ENCODE peak calls at places on chromosomes 5 and 9, in eight cellular contexts. J is Right ventricle myocardium superior; T is MCF 10A; E is COR-L47; W is NCI-H446; L is naive thymus-derived CD8-positive, alpha-beta T cell; H is EL; I is colonic mucosa. X is an unnamed sample.

GRCh38 chr5:59731829-59732228 is 161.7 kb downstream of the PDE4D start:
- DNase-seq in J (no peak), I (no peak), H (no peak), L (no peak), E (no peak), W (no peak), T (no peak), X (no peak)

GRCh38 chr9:116191757-116192415 is 38.3 kb downstream of the PAPPA start:
- DNase-seq in E (no peak), L (no peak), W (no peak), J (no peak), H (no peak), I (no peak), T (no peak), X (peak)

GRCh38 chr9:127291379-127291778 is 26.8 kb downstream of the GARNL3 start:
- DNase-seq in H (no peak), T (no peak), I (no peak), J (no peak), L (no peak), W (no peak), E (no peak), X (no peak)

GRCh38 chr9:128275198-128276007 is at the start of gene GOLGA2:
- DNase-seq in T (no peak), I (peak), E (no peak), W (no peak), J (no peak), L (no peak), H (peak), X (peak)

GRCh38 chr9:110850401-110851135 is 182.0 kb downstream of the MUSK start:
- DNase-seq in W (no peak), E (no peak), I (no peak), J (no peak), T (no peak), H (peak), L (no peak), X (no peak)

GRCh38 chr5:94928891-94929290 is 310.4 kb downstream of the SLF1 start:
- DNase-seq in L (no peak), J (no peak), W (no peak), H (peak), I (no peak), E (no peak), T (peak), X (peak)

GRCh38 chr5:77774981-77775772 is 962 bp downstream of the TBCA start:
- DNase-seq in T (no peak), J (no peak), E (no peak), W (no peak), L (no peak), H (no peak), I (no peak), X (peak)

GRCh38 chr9:26727471-26727870 is 165.1 kb downstream of the CAAP1 start:
- DNase-seq in W (no peak), E (no peak), J (no peak), H (no peak), I (no peak), T (no peak), L (no peak), X (no peak)

GRCh38 chr9:70367305-70367930 is 47.0 kb downstream of the KLF9 start:
- DNase-seq in I (no peak), E (no peak), J (no peak), H (no peak), L (no peak), W (no peak), T (no peak), X (no peak)

GRCh38 chr5:82365744-82366228 is 87.6 kb upstream of the RPS23 start:
- DNase-seq in T (peak), J (no peak), L (no peak), H (peak), E (no peak), I (no peak), W (no peak), X (peak)

GRCh38 chr5:97434021-97434420 is 251.0 kb upstream of the RIOK2 start:
- DNase-seq in J (no peak), L (no peak), E (no peak), H (no peak), I (no peak), W (no peak), T (no peak), X (no peak)

GRCh38 chr5:38853753-38854470 is 8.1 kb downstream of the OSMR start:
- DNase-seq in J (no peak), H (peak), I (no peak), L (no peak), E (no peak), W (no peak), T (peak), X (peak)

GRCh38 chr5:9726931-9727330 is 96.8 kb upstream of the TAS2R1 start:
- DNase-seq in J (no peak), L (no peak), W (no peak), H (no peak), T (no peak), I (no peak), E (no peak), X (no peak)

GRCh38 chr9:72960446-72960845 is 7.6 kb upstream of the ALDH1A1 start:
- DNase-seq in J (no peak), T (peak), I (no peak), H (no peak), W (no peak), L (no peak), E (no peak), X (no peak)

GRCh38 chr5:55303238-55303690 is 4.2 kb downstream of the DHX29 start:
- DNase-seq in I (peak), L (no peak), E (no peak), W (no peak), T (peak), H (peak), J (no peak), X (peak)

GRCh38 chr5:76615759-76616158 is 7.4 kb downstream of the F2RL2 start:
- DNase-seq in E (no peak), I (no peak), W (no peak), T (no peak), L (no peak), H (peak), J (no peak), X (peak)

GRCh38 chr9:21974542-21975409 is 19.4 kb downstream of the CDKN2A start:
- DNase-seq in E (peak), W (peak), H (peak), I (no peak), J (peak), T (no peak), L (peak), X (peak)

GRCh38 chr5:5203441-5203840 is 63.3 kb downstream of the ADAMTS16 start:
- DNase-seq in T (no peak), L (no peak), H (no peak), E (no peak), J (no peak), I (no peak), W (no peak), X (no peak)

GRCh38 chr5:93281980-93282772 is 298.8 kb downstream of the NR2F1-AS1 start:
- DNase-seq in J (peak), E (no peak), I (no peak), T (no peak), H (no peak), L (no peak), W (no peak), X (no peak)

GRCh38 chr5:78514427-78515345 is 133.9 kb downstream of the LHFPL2 start:
- DNase-seq in T (peak), H (no peak), E (no peak), I (no peak), J (no peak), W (no peak), L (no peak), X (no peak)

GRCh38 chr9:104177003-104177611 is 83.0 kb downstream of the SMC2 start:
- DNase-seq in I (no peak), T (peak), E (peak), H (peak), W (no peak), L (no peak), J (no peak), X (peak)

GRCh38 chr9:127018935-127019334 is 103.5 kb downstream of the ANGPTL2 start:
- DNase-seq in E (no peak), J (no peak), L (no peak), T (peak), H (no peak), W (no peak), I (no peak), X (no peak)

GRCh38 chr9:89869774-89870173 is 265.0 kb downstream of the GADD45G start:
- DNase-seq in L (no peak), J (no peak), W (no peak), I (no peak), H (no peak), E (no peak), T (no peak), X (no peak)

GRCh38 chr9:35945341-35946018 is 12.5 kb downstream of the OR2S2 start:
- DNase-seq in L (peak), T (peak), E (peak), I (peak), H (peak), J (peak), W (peak), X (peak)

GRCh38 chr5:78972654-78973428 is 12.3 kb downstream of the ARSB start:
- DNase-seq in T (no peak), J (peak), L (no peak), W (peak), I (peak), H (peak), E (peak), X (no peak)

GRCh38 chr5:175894805-175895204 is 23.4 kb downstream of the CPLX2 start:
- DNase-seq in T (no peak), L (no peak), I (no peak), E (peak), W (no peak), J (no peak), H (no peak), X (no peak)

GRCh38 chr5:79691007-79691406 is 1.4 kb downstream of the CMYA5 start:
- DNase-seq in W (no peak), E (no peak), T (no peak), H (no peak), L (no peak), J (no peak), I (no peak), X (no peak)

GRCh38 chr9:128001411-128002298 is 20.9 kb upstream of the EEIG1 start:
- DNase-seq in J (no peak), I (no peak), L (no peak), H (peak), E (no peak), T (peak), W (no peak), X (peak)

GRCh38 chr5:139482050-139482889 is at the start of gene STING1:
- DNase-seq in E (peak), H (peak), L (peak), W (no peak), T (peak), J (peak), I (peak), X (peak)

GRCh38 chr5:23494558-23494957 is 12.9 kb upstream of the PRDM9 start:
- DNase-seq in T (no peak), W (no peak), L (no peak), J (no peak), E (no peak), I (no peak), H (no peak), X (no peak)

GRCh38 chr9:75197521-75197920 is 109.2 kb downstream of the OSTF1 start:
- DNase-seq in I (no peak), E (peak), J (no peak), H (peak), W (no peak), L (no peak), T (peak), X (peak)

GRCh38 chr9:90309809-90310522 is 332.7 kb downstream of the DIRAS2 start:
- DNase-seq in T (no peak), J (no peak), W (no peak), H (no peak), E (no peak), I (no peak), L (no peak), X (no peak)

GRCh38 chr9:120868676-120869359 is 8.2 kb downstream of the PHF19 start:
- DNase-seq in T (peak), E (peak), H (peak), I (peak), L (peak), W (no peak), J (peak), X (peak)

GRCh38 chr5:43769576-43770352 is 166.8 kb downstream of the NNT start:
- DNase-seq in T (peak), W (peak), L (no peak), E (no peak), I (no peak), J (no peak), H (no peak), X (no peak)